ENCODE peak calls at places on chromosome 17, in ten cellular contexts. U is uterus, H is body of pancreas, I is stomach, R is testis, T is spleen, K is heart left ventricle, Z is A549, N is HepG2, Q is GM12878. X is an unnamed sample.

GRCh38 chr17:9389116-9389515 is 186.5 kb downstream of the STX8 start:
- DNase-seq in U (no peak), H (no peak), I (no peak), R (no peak), T (no peak), K (no peak), Z (peak), N (peak), Q (peak), X (peak)

GRCh38 chr17:1714980-1715802 is 5.0 kb upstream of the TLCD2 start:
- DNase-seq in U (peak), H (peak), I (peak), R (peak), T (peak), K (peak), Z (peak), N (peak), Q (no peak), X (peak)

GRCh38 chr17:78351449-78352006 is 8.3 kb downstream of the SOCS3 start:
- DNase-seq in U (peak), H (peak), I (peak), R (peak), T (peak), K (peak), Z (peak), N (peak), Q (no peak), X (peak)

GRCh38 chr17:47894498-47895253 is 1.4 kb upstream of the SP2 start:
- DNase-seq in U (no peak), H (no peak), I (no peak), R (no peak), T (no peak), K (no peak), Z (no peak), N (no peak), Q (no peak), X (no peak)

GRCh38 chr17:66727634-66728570 is 107.0 kb upstream of the CACNG5 start:
- DNase-seq in U (peak), H (peak), I (peak), R (peak), T (peak), K (peak), Z (peak), N (peak), Q (no peak), X (peak)

GRCh38 chr17:50593321-50593720 is 32.8 kb downstream of the CACNA1G start:
- DNase-seq in U (no peak), H (peak), I (peak), R (peak), T (no peak), K (peak), Z (no peak), N (peak), Q (no peak), X (no peak)

GRCh38 chr17:17414316-17414937 is 62.4 kb upstream of the MED9 start:
- DNase-seq in U (no peak), H (no peak), I (no peak), R (peak), T (no peak), K (no peak), Z (no peak), N (no peak), Q (no peak), X (no peak)

GRCh38 chr17:77126519-77126918 is 14.2 kb upstream of the SEC14L1 start:
- DNase-seq in U (no peak), H (peak), I (peak), R (no peak), T (no peak), K (no peak), Z (peak), N (no peak), Q (no peak), X (no peak)

GRCh38 chr17:792277-792676 is 10.1 kb downstream of the MRM3 start:
- DNase-seq in U (no peak), H (no peak), I (no peak), R (no peak), T (peak), K (no peak), Z (peak), N (no peak), Q (no peak), X (no peak)

GRCh38 chr17:65888649-65889048 is 303.3 kb downstream of the CEP112 start:
- DNase-seq in U (no peak), H (no peak), I (no peak), R (no peak), T (no peak), K (no peak), Z (no peak), N (no peak), Q (no peak), X (no peak)

GRCh38 chr17:27207073-27207511 is 86.8 kb upstream of the WSB1 start:
- DNase-seq in U (no peak), H (no peak), I (no peak), R (no peak), T (no peak), K (no peak), Z (peak), N (no peak), Q (no peak), X (peak)

GRCh38 chr17:9229160-9229825 is 208.0 kb downstream of the NTN1 start:
- DNase-seq in U (no peak), H (no peak), I (no peak), R (no peak), T (no peak), K (no peak), Z (no peak), N (no peak), Q (no peak), X (no peak)

GRCh38 chr17:66724581-66725341 is 110.2 kb upstream of the CACNG5 start:
- DNase-seq in U (no peak), H (peak), I (peak), R (peak), T (no peak), K (no peak), Z (peak), N (no peak), Q (no peak), X (no peak)

GRCh38 chr17:4948166-4948996 is at the start of gene PFN1:
- DNase-seq in U (peak), H (peak), I (peak), R (peak), T (peak), K (peak), Z (peak), N (peak), Q (peak), X (peak)

GRCh38 chr17:82039695-82040299 is 2.3 kb upstream of the DCXR start:
- DNase-seq in U (no peak), H (no peak), I (peak), R (no peak), T (no peak), K (no peak), Z (no peak), N (peak), Q (no peak), X (no peak)

GRCh38 chr17:50195196-50195865 is 6.1 kb downstream of the COL1A1 start:
- DNase-seq in U (no peak), H (no peak), I (no peak), R (no peak), T (no peak), K (no peak), Z (no peak), N (no peak), Q (no peak), X (no peak)

GRCh38 chr17:72266099-72266852 is 145.5 kb downstream of the SOX9 start:
- DNase-seq in U (no peak), H (no peak), I (no peak), R (no peak), T (no peak), K (no peak), Z (no peak), N (no peak), Q (no peak), X (no peak)

GRCh38 chr17:66415366-66416206 is 113.2 kb downstream of the PRKCA start:
- DNase-seq in U (no peak), H (peak), I (peak), R (no peak), T (no peak), K (no peak), Z (no peak), N (peak), Q (no peak), X (no peak)

GRCh38 chr17:79592198-79592597 is 18.7 kb downstream of the RBFOX3 start:
- DNase-seq in U (no peak), H (no peak), I (no peak), R (no peak), T (no peak), K (no peak), Z (no peak), N (no peak), Q (no peak), X (no peak)

GRCh38 chr17:58059141-58059540 is 24.1 kb upstream of the DYNLL2 start:
- DNase-seq in U (no peak), H (no peak), I (no peak), R (no peak), T (no peak), K (no peak), Z (no peak), N (no peak), Q (no peak), X (no peak)

GRCh38 chr17:17186051-17186450 is 20.1 kb downstream of the PLD6 start:
- DNase-seq in U (no peak), H (peak), I (peak), R (no peak), T (no peak), K (no peak), Z (no peak), N (no peak), Q (no peak), X (no peak)

DNA sequence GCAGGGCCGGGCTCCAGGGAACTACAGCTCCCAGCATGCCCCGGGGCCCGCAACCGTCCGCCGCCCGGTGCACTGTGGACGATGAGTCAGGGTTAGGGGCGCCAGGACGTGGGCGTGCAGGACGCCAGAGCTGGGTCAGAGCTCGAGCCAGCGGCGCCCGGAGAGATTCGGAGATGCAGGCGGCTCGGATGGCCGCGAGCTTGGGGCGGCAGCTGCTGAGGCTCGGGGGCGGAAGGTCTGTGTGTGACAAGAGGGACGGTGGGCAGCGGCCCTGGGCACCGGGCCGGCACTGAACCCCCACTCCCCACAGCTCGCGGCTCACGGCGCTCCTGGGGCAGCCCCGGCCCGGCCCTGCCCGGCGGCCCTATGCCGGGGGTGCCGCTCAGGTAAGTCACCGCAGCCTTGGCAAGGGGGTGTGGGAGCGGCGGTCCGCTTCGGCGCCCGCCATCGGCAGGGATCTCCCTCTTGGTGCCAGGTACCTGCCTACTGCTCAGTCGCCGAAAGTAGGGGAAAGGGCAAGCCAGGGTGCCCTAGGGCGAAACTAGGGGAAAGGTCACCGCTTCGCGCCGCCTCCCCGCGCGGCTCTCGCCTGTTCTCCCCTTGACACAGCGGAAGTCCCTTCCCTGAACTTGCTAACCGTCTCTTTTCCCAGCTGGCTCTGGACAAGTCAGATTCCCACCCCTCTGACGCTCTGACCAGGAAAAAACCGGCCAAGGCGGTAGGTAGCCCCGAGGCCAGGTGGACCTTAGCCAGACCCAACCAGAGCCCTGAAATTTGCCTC is at the start of the genes ACADVL and DLG4:
- DNase-seq in U (peak), H (peak), I (peak), R (peak), T (peak), K (peak), Z (peak), N (peak), Q (no peak), X (peak)
- TF ChIP-seq POLR2A in U (peak), H (peak), I (peak), R (no peak), T (no peak), K (no peak), Z (peak), N (peak), Q (peak), X (peak)

GRCh38 chr17:7509937-7510336 is 25.8 kb downstream of the POLR2A start:
- DNase-seq in U (no peak), H (no peak), I (no peak), R (no peak), T (no peak), K (no peak), Z (no peak), N (no peak), Q (no peak), X (no peak)
- TF ChIP-seq POLR2A in U (no peak), H (no peak), I (no peak), R (no peak), T (no peak), K (no peak), Z (no peak), N (no peak), Q (no peak), X (no peak)

GRCh38 chr17:21284319-21285163 is at the start of gene MAP2K3:
- DNase-seq in U (peak), H (peak), I (peak), R (peak), T (peak), K (peak), Z (peak), N (peak), Q (peak), X (peak)
- TF ChIP-seq POLR2A in U (peak), H (peak), I (no peak), R (peak), T (peak), K (peak), Z (peak), N (peak), Q (peak), X (peak)

DNA sequence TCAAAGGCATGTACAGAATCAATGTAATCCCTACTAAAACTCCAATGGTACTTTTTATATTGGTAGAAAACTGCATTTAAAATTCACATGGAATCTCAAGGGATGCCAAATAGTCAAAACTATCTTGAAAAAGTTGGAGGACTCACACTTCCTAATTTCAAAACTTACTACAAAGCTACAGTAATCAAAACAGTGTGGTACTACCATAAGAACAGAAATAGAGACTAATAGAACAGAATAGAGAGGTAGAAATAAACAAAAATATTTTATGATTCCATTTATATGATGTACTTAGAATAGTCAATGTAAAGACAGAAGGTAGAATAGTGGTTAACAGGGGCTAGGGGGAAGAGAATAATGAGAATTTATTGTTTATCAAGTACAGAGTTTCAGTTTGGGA is 8.8 kb downstream of the TRIM37 start:
- DNase-seq in U (no peak), H (no peak), I (no peak), R (no peak), T (no peak), K (no peak), Z (no peak), N (no peak), Q (no peak), X (no peak)
- TF ChIP-seq POLR2A in U (no peak), H (no peak), I (no peak), R (no peak), T (no peak), K (no peak), Z (no peak), N (no peak), Q (no peak), X (no peak)

DNA sequence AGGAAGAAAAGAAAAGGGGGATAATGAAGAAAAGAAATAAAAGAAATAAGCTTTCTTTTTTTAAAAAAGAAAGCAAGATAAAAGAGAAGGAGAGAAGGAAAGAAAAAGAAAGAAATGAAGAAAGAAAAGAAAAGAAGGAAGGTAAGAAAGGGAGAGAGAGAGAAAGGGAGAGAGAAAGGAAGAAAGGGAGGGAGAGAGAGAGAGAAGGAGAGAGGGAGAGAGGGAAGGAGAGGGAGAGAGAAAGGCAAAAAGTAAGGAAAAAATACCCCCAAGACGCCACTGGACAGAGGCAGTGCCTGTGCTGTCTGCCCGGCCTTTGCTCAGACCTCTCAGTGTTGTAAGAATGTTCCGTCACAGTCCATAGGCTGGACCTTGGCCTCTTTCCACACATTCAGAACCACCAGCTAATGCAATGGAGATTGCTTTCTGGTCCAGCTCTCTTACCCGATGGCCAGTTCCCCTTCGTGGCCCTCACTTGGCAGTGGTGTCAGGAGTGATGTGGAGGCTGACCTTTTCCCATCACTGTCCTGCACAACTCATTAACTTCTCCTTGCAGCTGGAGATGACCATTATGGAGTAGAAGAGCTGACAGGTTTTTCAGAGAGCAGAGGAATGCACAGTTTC is 14.3 kb upstream of the HNF1B start:
- DNase-seq in U (no peak), H (no peak), I (no peak), R (no peak), T (no peak), K (no peak), Z (no peak), N (peak), Q (no peak), X (no peak)
- TF ChIP-seq POLR2A in U (no peak), H (no peak), I (no peak), R (no peak), T (no peak), K (no peak), Z (no peak), N (no peak), Q (no peak), X (no peak)

DNA sequence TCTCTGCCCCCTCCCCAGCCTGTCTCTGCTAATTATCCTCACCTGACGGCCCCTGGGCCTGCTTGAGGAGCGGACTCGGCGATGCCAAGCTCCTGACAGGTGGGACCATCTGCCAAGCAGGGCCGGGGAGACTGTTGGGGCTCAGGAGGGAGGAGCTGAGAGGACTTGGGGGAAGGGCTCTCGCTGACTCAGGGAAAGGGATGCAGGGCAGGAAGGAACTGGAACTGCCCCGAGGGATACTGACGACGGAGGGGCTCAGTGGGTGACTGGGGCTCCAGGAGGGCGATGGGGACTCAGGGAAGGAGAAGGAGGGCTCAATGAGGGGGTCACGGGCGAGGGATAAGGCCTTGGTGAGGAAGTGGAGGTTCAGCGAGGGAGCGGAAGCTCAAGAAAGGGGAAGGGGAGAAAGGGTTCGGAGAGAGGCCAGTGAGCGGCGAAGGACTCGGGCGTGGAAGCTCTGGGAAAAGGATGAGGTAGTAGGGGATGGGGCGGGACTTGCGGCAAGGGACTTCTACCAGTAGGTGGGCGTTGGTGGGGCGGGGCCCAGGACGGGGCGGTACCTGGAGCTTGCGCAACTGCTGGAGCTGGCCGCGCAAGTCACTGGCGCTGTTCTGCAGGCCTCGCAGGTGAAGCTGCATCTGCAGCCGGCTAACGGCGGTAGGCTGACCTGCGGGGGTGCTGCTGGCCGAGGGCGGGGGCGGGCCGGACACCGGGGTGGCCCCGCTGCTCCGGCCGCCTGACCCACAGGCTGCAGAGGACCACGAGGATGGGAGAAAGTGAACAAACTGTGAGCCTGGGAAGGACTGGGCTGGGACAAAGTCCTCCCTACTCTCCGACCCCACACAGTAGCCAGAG is 46.5 kb downstream of the SRCIN1 start:
- DNase-seq in U (peak), H (peak), I (peak), R (peak), T (peak), K (peak), Z (peak), N (peak), Q (peak), X (no peak)
- TF ChIP-seq POLR2A in U (no peak), H (no peak), I (no peak), R (no peak), T (no peak), K (no peak), Z (peak), N (no peak), Q (no peak), X (no peak)

GRCh38 chr17:56977673-56978395 is at the start of gene SCPEP1:
- DNase-seq in U (peak), H (peak), I (peak), R (peak), T (peak), K (peak), Z (peak), N (peak), Q (no peak), X (peak)
- TF ChIP-seq POLR2A in U (peak), H (peak), I (peak), R (no peak), T (no peak), K (no peak), Z (peak), N (peak), Q (peak), X (peak)

DNA sequence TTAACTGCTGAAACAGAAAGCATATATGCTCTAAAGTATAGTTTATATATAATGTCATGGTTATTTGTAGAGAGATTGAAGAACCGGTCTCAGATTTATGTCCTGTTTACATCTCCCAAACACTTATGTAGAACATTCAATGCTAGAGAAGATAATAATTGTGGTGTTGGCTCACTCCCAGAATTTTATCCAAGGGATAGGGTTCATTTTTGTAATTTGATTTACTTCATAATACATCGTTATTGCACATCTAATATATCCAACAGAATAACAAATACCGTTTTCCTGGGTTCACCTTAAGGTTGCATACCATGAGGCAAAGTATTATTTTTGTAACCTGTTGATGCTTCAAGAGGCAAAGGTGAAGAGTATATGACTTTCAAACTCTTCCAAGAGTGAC is 202.8 kb upstream of the TBX2 start:
- DNase-seq in U (no peak), H (no peak), I (no peak), R (no peak), T (no peak), K (no peak), Z (no peak), N (no peak), Q (no peak), X (no peak)
- TF ChIP-seq POLR2A in U (no peak), H (no peak), I (no peak), R (no peak), T (no peak), K (no peak), Z (no peak), N (no peak), Q (no peak), X (no peak)

X was measured in H54.